ENCODE peak calls at places on chromosomes 3 and 15, in seven cellular contexts. T, X, C, H, Q, W and K are unnamed samples.

GRCh38 chr15:62124176-62124952 is 40.7 kb downstream of the C2CD4B start:
- DNase-seq in Q (no peak), H (peak; percentile 45), T (no peak), C (peak; percentile 78), X (no peak), W (no peak), K (no peak)

GRCh38 chr15:70098461-70099166 is 897 bp upstream of the TLE3 start:
- DNase-seq in Q (peak; percentile 52), C (peak; percentile 45), H (no peak), T (peak; percentile 58), X (peak; percentile 81), W (peak; percentile 89), K (no peak)

GRCh38 chr15:66896611-66897010 is 168.8 kb upstream of the SMAD3 start:
- DNase-seq in T (no peak), X (no peak), Q (no peak), H (no peak), W (no peak), C (no peak), K (no peak)

GRCh38 chr3:197404754-197405153 is 106.3 kb upstream of the DLG1 start:
- DNase-seq in X (no peak), C (no peak), T (no peak), H (no peak), Q (no peak), W (no peak), K (no peak)

GRCh38 chr3:172513488-172513887 is 9.7 kb downstream of the TNFSF10 start:
- DNase-seq in C (no peak), X (no peak), Q (no peak), H (peak; percentile 50), W (no peak), T (no peak), K (peak; percentile 15)

GRCh38 chr3:179068779-179069530 is 2.7 kb downstream of the ZMAT3 start:
- DNase-seq in X (no peak), T (no peak), W (peak; percentile 11), H (peak; percentile 42), Q (no peak), C (peak; percentile 35), K (peak; percentile 64)

GRCh38 chr3:29331830-29332637 is 51.2 kb downstream of the RBMS3 start:
- DNase-seq in X (no peak), W (no peak), C (peak; percentile 31), T (no peak), H (no peak), Q (no peak), K (peak; percentile 50)

GRCh38 chr15:49813615-49814014 is 192.8 kb downstream of the DTWD1 start:
- DNase-seq in T (no peak), C (no peak), X (no peak), H (no peak), W (no peak), Q (no peak), K (peak; percentile 25)

GRCh38 chr3:53231532-53232511 is 24.0 kb downstream of the TKT start:
- DNase-seq in X (no peak), Q (no peak), H (no peak), T (no peak), W (peak; percentile 17), C (no peak), K (no peak)